ENCODE peak calls at places on chromosomes 13 and 19, in seven cellular contexts. One of them, this sample, is unnamed.
A peak's percentile ranks its signal among the peaks of the same experiment; 100 is the strongest.

GRCh38 chr19:13984875-13985741 is 21.0 kb downstream of the RFX1 start:
- DNase-seq in GM23338: no peak
- DNase-seq in hepatocyte: no peak
- DNase-seq in SK-N-SH: no peak
- DNase-seq in HCT116: no peak
- DNase-seq in PC-3: no peak
- DNase-seq in OCI-LY7: peak; percentile 48
- DNase-seq in this sample: no peak

GRCh38 chr19:30144794-30145193 is 202.8 kb downstream of the URI1 start:
- DNase-seq in SK-N-SH: no peak
- DNase-seq in HCT116: no peak
- DNase-seq in OCI-LY7: no peak
- DNase-seq in GM23338: no peak
- DNase-seq in PC-3: no peak
- DNase-seq in hepatocyte: no peak
- DNase-seq in this sample: no peak

GRCh38 chr13:113097651-113098050 is 7.9 kb upstream of the F7 start:
- DNase-seq in SK-N-SH: no peak
- DNase-seq in OCI-LY7: no peak
- DNase-seq in hepatocyte: no peak
- DNase-seq in HCT116: no peak
- DNase-seq in PC-3: no peak
- DNase-seq in GM23338: no peak
- DNase-seq in this sample: no peak

GRCh38 chr19:2171349-2172145 is 7.8 kb downstream of the DOT1L start:
- DNase-seq in SK-N-SH: peak; percentile 67
- DNase-seq in hepatocyte: peak; percentile 72
- DNase-seq in PC-3: no peak
- DNase-seq in OCI-LY7: peak; percentile 82
- DNase-seq in HCT116: no peak
- DNase-seq in GM23338: peak; percentile 72
- DNase-seq in this sample: no peak

GRCh38 chr19:53190253-53190652 is 2.9 kb downstream of the ZNF665 start:
- DNase-seq in GM23338: no peak
- DNase-seq in HCT116: no peak
- DNase-seq in OCI-LY7: no peak
- DNase-seq in PC-3: no peak
- DNase-seq in SK-N-SH: no peak
- DNase-seq in hepatocyte: no peak
- DNase-seq in this sample: no peak

GRCh38 chr13:44259045-44260042 is 114.3 kb upstream of the SERP2 start:
- DNase-seq in HCT116: no peak
- DNase-seq in PC-3: peak; percentile 54
- DNase-seq in GM23338: no peak
- DNase-seq in OCI-LY7: peak; percentile 67
- DNase-seq in hepatocyte: peak; percentile 19
- DNase-seq in SK-N-SH: peak; percentile 33
- DNase-seq in this sample: no peak

GRCh38 chr13:93425411-93425810 is 198.8 kb downstream of the GPC6 start:
- DNase-seq in GM23338: no peak
- DNase-seq in HCT116: no peak
- DNase-seq in SK-N-SH: no peak
- DNase-seq in PC-3: no peak
- DNase-seq in OCI-LY7: no peak
- DNase-seq in hepatocyte: no peak
- DNase-seq in this sample: no peak

GRCh38 chr13:80881495-80882482 is 540.9 kb upstream of the SPRY2 start:
- DNase-seq in hepatocyte: peak; percentile 18
- DNase-seq in GM23338: no peak
- DNase-seq in HCT116: no peak
- DNase-seq in PC-3: peak; percentile 45
- DNase-seq in OCI-LY7: no peak
- DNase-seq in SK-N-SH: no peak
- DNase-seq in this sample: no peak

GRCh38 chr13:50419896-50420295 is 404.7 kb downstream of the KCNRG start:
- DNase-seq in GM23338: no peak
- DNase-seq in SK-N-SH: no peak
- DNase-seq in OCI-LY7: no peak
- DNase-seq in PC-3: no peak
- DNase-seq in HCT116: no peak
- DNase-seq in hepatocyte: no peak
- DNase-seq in this sample: no peak

GRCh38 chr13:42720116-42720857 is 61.1 kb upstream of the FAM216B start:
- DNase-seq in PC-3: peak; percentile 90
- DNase-seq in OCI-LY7: no peak
- DNase-seq in GM23338: no peak
- DNase-seq in SK-N-SH: no peak
- DNase-seq in hepatocyte: peak; percentile 86
- DNase-seq in HCT116: peak; percentile 60
- DNase-seq in this sample: no peak

GRCh38 chr19:34994643-34995471 is 5.3 kb upstream of the GRAMD1A start:
- DNase-seq in OCI-LY7: no peak
- DNase-seq in PC-3: peak; percentile 69
- DNase-seq in HCT116: no peak
- DNase-seq in hepatocyte: peak; percentile 72
- DNase-seq in GM23338: no peak
- DNase-seq in SK-N-SH: no peak
- DNase-seq in this sample: no peak

GRCh38 chr19:52638601-52639000 is 446 bp upstream of the ZNF83 start:
- DNase-seq in SK-N-SH: peak; percentile 53
- DNase-seq in HCT116: no peak
- DNase-seq in PC-3: no peak
- DNase-seq in hepatocyte: peak; percentile 43
- DNase-seq in OCI-LY7: no peak
- DNase-seq in GM23338: peak; percentile 40
- DNase-seq in this sample: no peak

GRCh38 chr13:59790626-59791025 is 373.1 kb downstream of the DIAPH3 start:
- DNase-seq in HCT116: no peak
- DNase-seq in SK-N-SH: no peak
- DNase-seq in PC-3: no peak
- DNase-seq in GM23338: no peak
- DNase-seq in OCI-LY7: no peak
- DNase-seq in hepatocyte: no peak
- DNase-seq in this sample: no peak

GRCh38 chr19:8659905-8660304 is 29.5 kb downstream of the NFILZ start:
- DNase-seq in PC-3: no peak
- DNase-seq in SK-N-SH: no peak
- DNase-seq in GM23338: no peak
- DNase-seq in HCT116: no peak
- DNase-seq in hepatocyte: no peak
- DNase-seq in OCI-LY7: no peak
- DNase-seq in this sample: no peak

GRCh38 chr19:54376610-54377009 is 11.9 kb upstream of the LAIR1 start:
- DNase-seq in OCI-LY7: no peak
- DNase-seq in PC-3: no peak
- DNase-seq in hepatocyte: no peak
- DNase-seq in SK-N-SH: no peak
- DNase-seq in GM23338: no peak
- DNase-seq in HCT116: no peak
- DNase-seq in this sample: no peak

GRCh38 chr19:43639507-43640423 is at the start of gene CADM4:
- DNase-seq in OCI-LY7: no peak
- DNase-seq in GM23338: peak; percentile 57
- DNase-seq in HCT116: no peak
- DNase-seq in PC-3: no peak
- DNase-seq in SK-N-SH: peak; percentile 93
- DNase-seq in hepatocyte: peak; percentile 63
- DNase-seq in this sample: no peak

GRCh38 chr19:6539514-6539913 is 8.7 kb downstream of the TNFSF9 start:
- DNase-seq in SK-N-SH: no peak
- DNase-seq in OCI-LY7: no peak
- DNase-seq in PC-3: no peak
- DNase-seq in HCT116: no peak
- DNase-seq in GM23338: no peak
- DNase-seq in hepatocyte: no peak
- DNase-seq in this sample: no peak

GRCh38 chr13:106367361-106367781 is 168.1 kb downstream of the EFNB2 start:
- DNase-seq in hepatocyte: no peak
- DNase-seq in GM23338: no peak
- DNase-seq in HCT116: no peak
- DNase-seq in PC-3: no peak
- DNase-seq in OCI-LY7: no peak
- DNase-seq in SK-N-SH: no peak
- DNase-seq in this sample: no peak

GRCh38 chr13:33994198-33994597 is 176.2 kb downstream of the RFC3 start:
- DNase-seq in HCT116: no peak
- DNase-seq in OCI-LY7: peak; percentile 45
- DNase-seq in hepatocyte: no peak
- DNase-seq in GM23338: no peak
- DNase-seq in SK-N-SH: no peak
- DNase-seq in PC-3: no peak
- DNase-seq in this sample: peak; percentile 12

GRCh38 chr13:32427852-32428580 is at the start of gene N4BP2L1:
- DNase-seq in GM23338: peak; percentile 73
- DNase-seq in OCI-LY7: peak; percentile 66
- DNase-seq in hepatocyte: peak; percentile 79
- DNase-seq in HCT116: no peak
- DNase-seq in PC-3: peak; percentile 32
- DNase-seq in SK-N-SH: peak; percentile 87
- DNase-seq in this sample: peak; percentile 82

GRCh38 chr19:1018932-1019615 is 1.8 kb downstream of the TMEM259 start:
- DNase-seq in SK-N-SH: no peak
- DNase-seq in hepatocyte: no peak
- DNase-seq in GM23338: no peak
- DNase-seq in PC-3: no peak
- DNase-seq in OCI-LY7: no peak
- DNase-seq in HCT116: no peak
- DNase-seq in this sample: peak; percentile 42

GRCh38 chr19:18440421-18440877 is 2.5 kb upstream of the ISYNA1 start:
- DNase-seq in GM23338: peak; percentile 69
- DNase-seq in OCI-LY7: peak; percentile 57
- DNase-seq in SK-N-SH: peak; percentile 64
- DNase-seq in PC-3: peak; percentile 41
- DNase-seq in hepatocyte: no peak
- DNase-seq in HCT116: no peak
- DNase-seq in this sample: no peak

GRCh38 chr13:49714757-49715156 is 23.5 kb upstream of the EBPL start:
- DNase-seq in OCI-LY7: no peak
- DNase-seq in HCT116: no peak
- DNase-seq in SK-N-SH: no peak
- DNase-seq in hepatocyte: no peak
- DNase-seq in GM23338: no peak
- DNase-seq in PC-3: no peak
- DNase-seq in this sample: no peak

GRCh38 chr13:94188173-94188869 is 291.2 kb downstream of the DCT start:
- DNase-seq in SK-N-SH: no peak
- DNase-seq in PC-3: no peak
- DNase-seq in HCT116: no peak
- DNase-seq in hepatocyte: no peak
- DNase-seq in GM23338: peak; percentile 48
- DNase-seq in OCI-LY7: no peak
- DNase-seq in this sample: no peak

GRCh38 chr13:25692156-25692555 is 320.4 kb downstream of the ATP8A2 start:
- DNase-seq in HCT116: no peak
- DNase-seq in GM23338: peak; percentile 26
- DNase-seq in OCI-LY7: no peak
- DNase-seq in hepatocyte: no peak
- DNase-seq in SK-N-SH: no peak
- DNase-seq in PC-3: no peak
- DNase-seq in this sample: no peak

GRCh38 chr13:26021516-26021915 is 30.3 kb downstream of the SHISA2 start:
- DNase-seq in HCT116: no peak
- DNase-seq in GM23338: no peak
- DNase-seq in OCI-LY7: no peak
- DNase-seq in hepatocyte: no peak
- DNase-seq in SK-N-SH: no peak
- DNase-seq in PC-3: peak; percentile 71
- DNase-seq in this sample: no peak

GRCh38 chr13:43787998-43788397 is 1.2 kb upstream of the ENOX1 start:
- DNase-seq in PC-3: peak; percentile 63
- DNase-seq in HCT116: peak; percentile 18
- DNase-seq in GM23338: peak; percentile 63
- DNase-seq in SK-N-SH: peak; percentile 49
- DNase-seq in hepatocyte: no peak
- DNase-seq in OCI-LY7: peak; percentile 11
- DNase-seq in this sample: peak; percentile 28

GRCh38 chr19:10513223-10513622 is 4.0 kb downstream of the S1PR5 start:
- DNase-seq in HCT116: no peak
- DNase-seq in GM23338: no peak
- DNase-seq in SK-N-SH: no peak
- DNase-seq in PC-3: no peak
- DNase-seq in OCI-LY7: no peak
- DNase-seq in hepatocyte: no peak
- DNase-seq in this sample: no peak
- TF ChIP-seq CTCF in HCT116: no peak
- TF ChIP-seq CTCF in GM23338: no peak
- TF ChIP-seq CTCF in SK-N-SH: no peak
- TF ChIP-seq CTCF in PC-3: no peak
- TF ChIP-seq CTCF in OCI-LY7: no peak
- TF ChIP-seq CTCF in hepatocyte: no peak
- TF ChIP-seq CTCF in this sample: no peak

GRCh38 chr19:15115762-15116615 is 8.8 kb downstream of the SYDE1 start:
- DNase-seq in HCT116: no peak
- DNase-seq in hepatocyte: no peak
- DNase-seq in OCI-LY7: no peak
- DNase-seq in SK-N-SH: peak; percentile 20
- DNase-seq in PC-3: no peak
- DNase-seq in GM23338: no peak
- DNase-seq in this sample: no peak
- H3K9me2 ChIP-seq in HCT116: no peaks in the 10 kb centered on the region
- H3K9me2 ChIP-seq in hepatocyte: no peaks in the 10 kb centered on the region
- H3K9me2 ChIP-seq in OCI-LY7: no peaks in the 10 kb centered on the region
- H3K9me2 ChIP-seq in SK-N-SH: no peaks in the 10 kb centered on the region
- H3K9me2 ChIP-seq in PC-3: no peaks in the 10 kb centered on the region
- H3K9me2 ChIP-seq in GM23338: no peaks in the 10 kb centered on the region
- H3K9me2 ChIP-seq in this sample: no peaks in the 10 kb centered on the region

DNA sequence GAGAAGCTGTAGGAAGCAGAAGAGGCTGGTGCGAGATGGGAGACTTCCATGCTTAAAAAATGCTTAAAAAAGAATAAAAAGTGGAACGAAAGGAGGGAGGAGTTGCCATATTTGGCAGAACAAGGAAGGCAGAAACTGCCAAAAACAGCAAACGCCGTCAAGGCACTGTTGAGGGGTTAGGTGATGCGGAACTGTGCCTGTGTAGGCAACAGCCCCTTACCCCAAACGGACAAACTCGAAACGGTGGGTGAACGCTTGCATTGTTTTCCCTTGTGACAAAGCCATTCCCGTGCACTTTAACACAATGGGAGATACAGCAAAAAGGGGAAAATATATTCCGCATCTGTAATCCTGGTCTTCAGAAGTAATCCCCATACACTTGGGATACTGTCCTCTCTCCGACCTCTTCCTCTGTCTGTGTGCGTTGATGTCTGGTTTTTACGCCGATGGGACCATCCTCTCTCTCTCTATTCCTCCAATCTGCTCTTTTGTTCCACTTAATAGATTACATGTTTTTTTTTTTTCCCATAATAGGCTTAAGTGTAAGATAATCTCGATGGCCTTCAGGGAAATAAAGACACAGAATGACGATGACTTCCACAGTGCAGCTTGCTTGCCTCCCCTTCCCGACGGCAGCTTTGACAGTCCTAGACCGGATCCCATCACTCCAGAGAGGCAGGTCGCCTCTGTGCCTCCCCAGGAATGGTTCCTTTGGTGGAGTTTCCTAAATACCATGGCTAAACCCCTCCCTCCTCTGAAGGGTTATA is 132.7 kb upstream of the RNF113B start:
- DNase-seq in SK-N-SH: no peak
- DNase-seq in GM23338: no peak
- DNase-seq in HCT116: no peak
- DNase-seq in hepatocyte: no peak
- DNase-seq in OCI-LY7: no peak
- DNase-seq in PC-3: no peak
- DNase-seq in this sample: no peak
- TF ChIP-seq EZH2phosphoT487 in SK-N-SH: no peak
- TF ChIP-seq EZH2phosphoT487 in GM23338: no peak
- TF ChIP-seq EZH2phosphoT487 in HCT116: no peak
- TF ChIP-seq EZH2phosphoT487 in hepatocyte: no peak
- TF ChIP-seq EZH2phosphoT487 in OCI-LY7: no peak
- TF ChIP-seq EZH2phosphoT487 in PC-3: no peak
- TF ChIP-seq EZH2phosphoT487 in this sample: no peak

GRCh38 chr19:23436944-23437343 is 41.7 kb upstream of the ZNF91 start:
- DNase-seq in SK-N-SH: no peak
- DNase-seq in HCT116: no peak
- DNase-seq in GM23338: peak; percentile 63
- DNase-seq in hepatocyte: no peak
- DNase-seq in PC-3: peak; percentile 9
- DNase-seq in OCI-LY7: peak; percentile 39
- DNase-seq in this sample: peak; percentile 9
- TF ChIP-seq CTCF in SK-N-SH: peak; percentile 35
- TF ChIP-seq CTCF in HCT116: no peak
- TF ChIP-seq CTCF in GM23338: peak; percentile 26
- TF ChIP-seq CTCF in hepatocyte: no peak
- TF ChIP-seq CTCF in PC-3: no peak
- TF ChIP-seq CTCF in OCI-LY7: peak; percentile 34
- TF ChIP-seq CTCF in this sample: peak; percentile 25